ENCODE peak calls at places on chromosome X, in seven cellular contexts. F is H1; U is fibroblast of lung; K is CD8-positive, alpha-beta T cell; P is A549; C is spleen; V is HepG2. X is an unnamed sample.

GRCh38 chrX:72683631-72684030 is 30.5 kb downstream of the PHKA1 start:
- DNase-seq in K (no peak), V (no peak), F (no peak), C (no peak), P (no peak), U (no peak), X (no peak)

GRCh38 chrX:57172544-57172943 is 35.3 kb upstream of the SPIN2A start:
- DNase-seq in U (no peak), F (no peak), K (no peak), V (no peak), P (no peak), C (no peak), X (no peak)

GRCh38 chrX:9465380-9466114 is 689 bp downstream of the TBL1X start:
- DNase-seq in K (peak; percentile 45), F (peak; percentile 59), P (peak; percentile 12), U (peak; percentile 10), C (peak; percentile 88), V (no peak), X (peak; percentile 12)

GRCh38 chrX:71107245-71107644 is 705 bp upstream of the CXorf65 start:
- DNase-seq in C (no peak), K (no peak), F (no peak), U (no peak), V (no peak), P (no peak), X (no peak)

GRCh38 chrX:79195027-79195426 is 50.5 kb downstream of the GPR174 start:
- DNase-seq in V (no peak), P (no peak), C (no peak), K (peak; percentile 22), U (no peak), F (no peak), X (no peak)

GRCh38 chrX:20231598-20231997 is 35.1 kb downstream of the RPS6KA3 start:
- DNase-seq in U (peak; percentile 16), F (no peak), C (no peak), K (no peak), V (no peak), P (no peak), X (no peak)

GRCh38 chrX:8668797-8669196 is 63.1 kb downstream of the ANOS1 start:
- DNase-seq in V (no peak), P (no peak), K (no peak), U (no peak), F (no peak), C (no peak), X (no peak)

GRCh38 chrX:120264315-120264714 is 13.7 kb downstream of the ZBTB33 start:
- DNase-seq in V (no peak), P (no peak), K (no peak), F (no peak), C (no peak), U (no peak), X (no peak)

GRCh38 chrX:29841750-29842149 is 373.6 kb upstream of the MAGEB2 start:
- DNase-seq in P (no peak), C (no peak), F (no peak), U (peak; percentile 32), V (no peak), K (no peak), X (no peak)

GRCh38 chrX:100659431-100660137 is 15.6 kb downstream of the SRPX2 start:
- DNase-seq in P (no peak), K (no peak), F (no peak), U (no peak), C (no peak), V (no peak), X (no peak)

GRCh38 chrX:10158279-10158939 is 1.6 kb downstream of the CLCN4 start:
- DNase-seq in C (peak; percentile 89), F (peak; percentile 63), K (no peak), P (peak; percentile 25), U (no peak), V (no peak), X (no peak)

GRCh38 chrX:82218361-82218760 is 1016.5 kb downstream of the SH3BGRL start:
- DNase-seq in C (no peak), U (peak; percentile 0), K (no peak), P (no peak), F (no peak), V (peak; percentile 0), X (peak; percentile 13)

GRCh38 chrX:34559325-34559724 is 97.8 kb downstream of the TMEM47 start:
- DNase-seq in K (no peak), P (no peak), V (no peak), C (no peak), F (peak; percentile 50), U (peak; percentile 9), X (no peak)

GRCh38 chrX:72308566-72309296 is 3.0 kb upstream of the CITED1 start:
- DNase-seq in F (peak; percentile 85), K (peak; percentile 30), U (peak; percentile 70), C (peak; percentile 80), P (peak; percentile 67), V (peak; percentile 27), X (peak; percentile 75)

GRCh38 chrX:37993857-37994619 is 12.3 kb upstream of the SYTL5 start:
- DNase-seq in V (peak; percentile 19), K (no peak), P (no peak), F (no peak), C (no peak), U (no peak), X (no peak)

GRCh38 chrX:87727615-87728014 is 210.0 kb downstream of the KLHL4 start:
- DNase-seq in V (no peak), F (no peak), U (no peak), K (no peak), C (no peak), P (no peak), X (no peak)

GRCh38 chrX:139106111-139106510 is 394.6 kb upstream of the FGF13 start:
- DNase-seq in K (no peak), C (no peak), U (peak; percentile 94), P (no peak), F (no peak), V (no peak), X (no peak)

GRCh38 chrX:45630078-45630477 is 429.4 kb upstream of the DIPK2B start:
- DNase-seq in F (no peak), V (no peak), U (no peak), K (no peak), P (no peak), C (no peak), X (no peak)

GRCh38 chrX:103687073-103687695 is 685 bp upstream of the MORF4L2 start:
- DNase-seq in K (peak; percentile 93), P (peak; percentile 34), C (peak; percentile 97), U (peak; percentile 79), V (no peak), F (peak; percentile 60), X (peak; percentile 82)

GRCh38 chrX:136538811-136539210 is 6.8 kb downstream of the VGLL1 start:
- DNase-seq in F (no peak), P (no peak), C (no peak), V (no peak), K (no peak), U (no peak), X (no peak)

DNA sequence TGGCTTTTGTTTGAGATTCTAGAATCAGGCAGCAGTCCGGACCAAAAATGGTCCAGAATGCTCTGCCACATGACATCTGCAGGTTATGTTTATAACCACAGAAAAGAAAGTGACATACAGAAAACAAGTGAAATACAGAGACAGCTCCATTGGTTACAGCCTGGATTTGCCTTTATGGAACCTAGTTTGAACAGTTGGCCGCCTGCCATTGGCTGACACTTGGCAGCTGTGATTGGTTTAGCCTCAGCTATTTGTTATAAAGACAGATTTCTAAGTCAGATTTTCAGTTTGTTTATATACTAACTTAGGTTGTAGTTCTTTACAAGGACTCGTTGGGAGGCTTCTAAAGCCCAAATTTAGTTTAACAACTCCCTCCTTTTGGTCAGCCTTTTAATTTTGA is 40.8 kb upstream of the IL9R start:
- DNase-seq in C (no peak), V (no peak), K (no peak), F (no peak), P (no peak), U (no peak), X (no peak)
- H3K9me3 ChIP-seq in C (no peaks in the 10 kb centered on the region), V (peaks cover 50% of the 10 kb centered on the region), K (no peaks in the 10 kb centered on the region), F (peaks cover 35% of the 10 kb centered on the region), P (no peaks in the 10 kb centered on the region), U (no peaks in the 10 kb centered on the region), X (no peaks in the 10 kb centered on the region)

GRCh38 chrX:11949291-11949690 is 189.0 kb upstream of the FRMPD4 start:
- DNase-seq in V (no peak), P (no peak), U (no peak), K (no peak), F (no peak), C (no peak), X (no peak)

DNA sequence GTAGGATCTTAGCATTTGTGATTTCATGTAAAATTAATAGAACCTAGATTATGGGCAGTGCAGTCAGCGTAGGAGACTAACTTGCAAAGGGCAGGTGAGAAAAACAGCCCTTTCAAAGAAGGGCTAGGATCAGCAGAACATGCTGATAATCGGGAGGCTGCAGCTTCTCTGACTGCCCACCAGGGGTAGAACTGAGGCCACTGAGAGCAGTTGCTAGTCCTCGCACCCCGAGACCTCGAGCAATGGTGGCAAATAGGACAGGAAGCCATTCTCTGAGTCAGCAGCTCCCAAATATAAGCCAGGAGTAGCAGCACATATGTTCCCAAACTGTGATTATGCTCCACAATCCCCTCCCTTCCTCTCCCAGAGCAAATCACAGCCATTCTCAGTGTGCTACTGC is 186.4 kb downstream of the MSL3 start:
- DNase-seq in P (peak; percentile 11), F (peak; percentile 45), U (peak; percentile 53), C (no peak), K (no peak), V (no peak), X (peak; percentile 33)
- TF ChIP-seq CTCF in P (peak; percentile 10), F (peak; percentile 73), U (peak; percentile 53), C (no peak), K (peak; percentile 13), V (peak; percentile 14), X (peak; percentile 30)

DNA sequence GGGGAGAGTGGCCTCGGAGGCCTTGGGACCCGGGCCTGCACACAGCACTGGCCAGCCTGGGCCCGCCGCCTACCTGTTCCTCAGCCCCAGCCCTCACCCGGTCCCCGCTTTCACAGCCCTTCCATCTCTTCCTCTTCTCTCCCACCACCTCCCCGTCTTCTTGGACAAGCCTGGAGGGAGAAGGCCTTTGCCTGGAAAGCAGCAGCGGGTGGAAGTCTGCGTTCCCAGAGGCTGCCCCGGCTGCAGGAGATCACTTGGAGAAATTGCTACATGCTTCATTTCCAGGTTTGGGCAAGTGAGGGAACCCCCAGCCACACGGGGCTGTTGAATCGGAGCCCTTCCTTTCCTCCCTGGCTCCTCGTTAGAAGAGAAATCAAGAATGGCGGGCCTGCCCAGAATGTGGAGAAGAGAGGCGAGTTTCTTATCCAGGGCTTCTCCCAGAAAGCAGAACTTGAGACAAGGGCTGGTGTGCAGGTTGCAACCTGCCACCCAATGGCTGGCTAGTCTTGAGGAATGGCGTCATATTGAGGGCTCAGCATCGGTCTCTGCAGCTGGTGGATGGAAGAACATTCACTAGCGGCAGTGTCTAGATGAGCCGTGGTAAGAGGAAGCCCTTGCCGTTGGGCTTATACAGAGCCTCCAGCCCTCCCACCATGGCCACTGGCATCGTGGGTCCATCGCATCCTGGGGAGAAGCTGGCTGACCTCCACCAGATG is 1.2 kb upstream of the PDZD4 start:
- DNase-seq in K (no peak), V (no peak), C (no peak), P (no peak), F (no peak), U (no peak), X (no peak)
- H3K4me3 ChIP-seq in K (no peak overlapping the region), V (no peak overlapping the region), C (no peak overlapping the region), P (no peak overlapping the region), F (peak overlapping the region; percentile 32), U (no peak overlapping the region), X (no peak overlapping the region)

GRCh38 chrX:47880927-47881326 is 44.2 kb downstream of the ZNF81 start:
- DNase-seq in F (no peak), C (no peak), V (no peak), U (no peak), P (no peak), K (no peak), X (no peak)
- H3K9me3 ChIP-seq in F (no peaks in the 10 kb centered on the region), C (no peaks in the 10 kb centered on the region), V (no peaks in the 10 kb centered on the region), U (no peaks in the 10 kb centered on the region), P (no peaks in the 10 kb centered on the region), K (no peaks in the 10 kb centered on the region), X (no peaks in the 10 kb centered on the region)